ENCODE peak calls at places on chromosomes 4 and X, in six cellular contexts. One of them, this sample, is unnamed.

GRCh38 chr4:143381171-143382118 is 44.8 kb downstream of the GAB1 start:
- DNase-seq in dorsolateral prefrontal cortex: peak
- DNase-seq in brain microvascular endothelial cell: peak
- DNase-seq in ovary: peak
- DNase-seq in AG10803: peak
- DNase-seq in left ventricle myocardium inferior: peak
- DNase-seq in this sample: peak

GRCh38 chrX:102720237-102721168 is at the start of gene GPRASP3:
- DNase-seq in AG10803: peak
- DNase-seq in ovary: peak
- DNase-seq in dorsolateral prefrontal cortex: peak
- DNase-seq in brain microvascular endothelial cell: peak
- DNase-seq in left ventricle myocardium inferior: peak
- DNase-seq in this sample: peak

GRCh38 chrX:4182010-4182806 is 468.8 kb upstream of the PRKX start:
- DNase-seq in ovary: no peak
- DNase-seq in brain microvascular endothelial cell: no peak
- DNase-seq in left ventricle myocardium inferior: no peak
- DNase-seq in dorsolateral prefrontal cortex: no peak
- DNase-seq in AG10803: no peak
- DNase-seq in this sample: no peak

GRCh38 chr4:119099227-119099910 is 36.3 kb upstream of the MYOZ2 start:
- DNase-seq in ovary: no peak
- DNase-seq in AG10803: peak
- DNase-seq in dorsolateral prefrontal cortex: no peak
- DNase-seq in brain microvascular endothelial cell: no peak
- DNase-seq in left ventricle myocardium inferior: no peak
- DNase-seq in this sample: no peak

GRCh38 chrX:124268099-124268498 is 64.4 kb upstream of the TEX13D start:
- DNase-seq in AG10803: no peak
- DNase-seq in left ventricle myocardium inferior: no peak
- DNase-seq in ovary: no peak
- DNase-seq in brain microvascular endothelial cell: no peak
- DNase-seq in dorsolateral prefrontal cortex: no peak
- DNase-seq in this sample: no peak

GRCh38 chr4:6990661-6991060 is 52.5 kb upstream of the TADA2B start:
- DNase-seq in dorsolateral prefrontal cortex: no peak
- DNase-seq in left ventricle myocardium inferior: no peak
- DNase-seq in AG10803: no peak
- DNase-seq in brain microvascular endothelial cell: no peak
- DNase-seq in ovary: no peak
- DNase-seq in this sample: no peak

GRCh38 chr4:132015321-132015720 is 1133.8 kb upstream of the PCDH10 start:
- DNase-seq in left ventricle myocardium inferior: no peak
- DNase-seq in ovary: no peak
- DNase-seq in brain microvascular endothelial cell: no peak
- DNase-seq in dorsolateral prefrontal cortex: no peak
- DNase-seq in AG10803: no peak
- DNase-seq in this sample: no peak

GRCh38 chrX:122220644-122221373 is 963.3 kb upstream of the GRIA3 start:
- DNase-seq in brain microvascular endothelial cell: no peak
- DNase-seq in left ventricle myocardium inferior: no peak
- DNase-seq in ovary: no peak
- DNase-seq in dorsolateral prefrontal cortex: no peak
- DNase-seq in AG10803: no peak
- DNase-seq in this sample: no peak

GRCh38 chr4:109729563-109730293 is at the start of gene PLA2G12A:
- DNase-seq in dorsolateral prefrontal cortex: peak
- DNase-seq in ovary: peak
- DNase-seq in AG10803: peak
- DNase-seq in left ventricle myocardium inferior: peak
- DNase-seq in brain microvascular endothelial cell: peak
- DNase-seq in this sample: peak

GRCh38 chr4:69833251-69833650 is 26.7 kb downstream of the SULT1E1 start:
- DNase-seq in dorsolateral prefrontal cortex: no peak
- DNase-seq in ovary: no peak
- DNase-seq in left ventricle myocardium inferior: no peak
- DNase-seq in AG10803: no peak
- DNase-seq in brain microvascular endothelial cell: no peak
- DNase-seq in this sample: no peak

GRCh38 chr4:140691369-140691768 is 64.8 kb downstream of the TBC1D9 start:
- DNase-seq in AG10803: peak
- DNase-seq in ovary: no peak
- DNase-seq in brain microvascular endothelial cell: peak
- DNase-seq in dorsolateral prefrontal cortex: no peak
- DNase-seq in left ventricle myocardium inferior: no peak
- DNase-seq in this sample: no peak

GRCh38 chr4:63505714-63506460 is 903.4 kb downstream of the TECRL start:
- DNase-seq in dorsolateral prefrontal cortex: no peak
- DNase-seq in AG10803: no peak
- DNase-seq in left ventricle myocardium inferior: no peak
- DNase-seq in ovary: no peak
- DNase-seq in brain microvascular endothelial cell: no peak
- DNase-seq in this sample: no peak

GRCh38 chrX:6266041-6266440 is 37.4 kb upstream of the NLGN4X start:
- DNase-seq in AG10803: no peak
- DNase-seq in brain microvascular endothelial cell: no peak
- DNase-seq in left ventricle myocardium inferior: no peak
- DNase-seq in dorsolateral prefrontal cortex: no peak
- DNase-seq in ovary: no peak
- DNase-seq in this sample: no peak

GRCh38 chr4:184288451-184289178 is 70.9 kb upstream of the ENPP6 start:
- DNase-seq in left ventricle myocardium inferior: no peak
- DNase-seq in brain microvascular endothelial cell: no peak
- DNase-seq in AG10803: no peak
- DNase-seq in ovary: no peak
- DNase-seq in dorsolateral prefrontal cortex: no peak
- DNase-seq in this sample: no peak

GRCh38 chrX:24662344-24662743 is 15.2 kb upstream of the PCYT1B start:
- DNase-seq in dorsolateral prefrontal cortex: no peak
- DNase-seq in ovary: no peak
- DNase-seq in left ventricle myocardium inferior: no peak
- DNase-seq in AG10803: no peak
- DNase-seq in brain microvascular endothelial cell: no peak
- DNase-seq in this sample: no peak

GRCh38 chrX:71118985-71119535 is 664 bp downstream of the MED12 start:
- DNase-seq in left ventricle myocardium inferior: no peak
- DNase-seq in ovary: no peak
- DNase-seq in brain microvascular endothelial cell: no peak
- DNase-seq in dorsolateral prefrontal cortex: no peak
- DNase-seq in AG10803: no peak
- DNase-seq in this sample: no peak

GRCh38 chr4:1459664-1460511 is 53.6 kb upstream of the NKX1-1 start:
- DNase-seq in dorsolateral prefrontal cortex: peak
- DNase-seq in left ventricle myocardium inferior: no peak
- DNase-seq in brain microvascular endothelial cell: no peak
- DNase-seq in ovary: no peak
- DNase-seq in AG10803: no peak
- DNase-seq in this sample: peak

GRCh38 chrX:51336584-51336983 is 4.0 kb downstream of the NUDT10 start:
- DNase-seq in dorsolateral prefrontal cortex: no peak
- DNase-seq in left ventricle myocardium inferior: no peak
- DNase-seq in ovary: peak
- DNase-seq in brain microvascular endothelial cell: peak
- DNase-seq in AG10803: peak
- DNase-seq in this sample: no peak

GRCh38 chr4:174420317-174420716 is 102.0 kb downstream of the HPGD start:
- DNase-seq in ovary: no peak
- DNase-seq in AG10803: no peak
- DNase-seq in dorsolateral prefrontal cortex: no peak
- DNase-seq in brain microvascular endothelial cell: no peak
- DNase-seq in left ventricle myocardium inferior: no peak
- DNase-seq in this sample: no peak

GRCh38 chrX:22088326-22088725 is 56.2 kb downstream of the PHEX start:
- DNase-seq in brain microvascular endothelial cell: no peak
- DNase-seq in AG10803: no peak
- DNase-seq in left ventricle myocardium inferior: no peak
- DNase-seq in dorsolateral prefrontal cortex: no peak
- DNase-seq in ovary: no peak
- DNase-seq in this sample: no peak

GRCh38 chrX:11458175-11458574 is 165.0 kb downstream of the AMELX start:
- DNase-seq in brain microvascular endothelial cell: no peak
- DNase-seq in AG10803: peak
- DNase-seq in ovary: no peak
- DNase-seq in left ventricle myocardium inferior: no peak
- DNase-seq in dorsolateral prefrontal cortex: no peak
- DNase-seq in this sample: peak

GRCh38 chr4:140152760-140153418 is 1.1 kb downstream of the MAML3 start:
- DNase-seq in ovary: peak
- DNase-seq in dorsolateral prefrontal cortex: peak
- DNase-seq in left ventricle myocardium inferior: peak
- DNase-seq in AG10803: peak
- DNase-seq in brain microvascular endothelial cell: peak
- DNase-seq in this sample: peak

GRCh38 chr4:89509708-89510269 is 202.2 kb upstream of the GPRIN3 start:
- DNase-seq in ovary: no peak
- DNase-seq in left ventricle myocardium inferior: no peak
- DNase-seq in AG10803: peak
- DNase-seq in dorsolateral prefrontal cortex: no peak
- DNase-seq in brain microvascular endothelial cell: peak
- DNase-seq in this sample: no peak

GRCh38 chr4:123559955-123560669 is 163.5 kb downstream of the SPRY1 start:
- DNase-seq in AG10803: peak
- DNase-seq in ovary: no peak
- DNase-seq in left ventricle myocardium inferior: no peak
- DNase-seq in dorsolateral prefrontal cortex: no peak
- DNase-seq in brain microvascular endothelial cell: peak
- DNase-seq in this sample: no peak

GRCh38 chr4:87956501-87956900 is 19.0 kb upstream of the SPP1 start:
- DNase-seq in AG10803: no peak
- DNase-seq in dorsolateral prefrontal cortex: no peak
- DNase-seq in ovary: no peak
- DNase-seq in left ventricle myocardium inferior: no peak
- DNase-seq in brain microvascular endothelial cell: no peak
- DNase-seq in this sample: no peak

GRCh38 chrX:97685753-97686152 is 802.0 kb downstream of the RPA4 start:
- DNase-seq in brain microvascular endothelial cell: peak
- DNase-seq in dorsolateral prefrontal cortex: no peak
- DNase-seq in left ventricle myocardium inferior: no peak
- DNase-seq in ovary: no peak
- DNase-seq in AG10803: peak
- DNase-seq in this sample: no peak

GRCh38 chrX:2485460-2485753 is 15.4 kb downstream of the DHRSX start:
- DNase-seq in AG10803: peak
- DNase-seq in dorsolateral prefrontal cortex: no peak
- DNase-seq in brain microvascular endothelial cell: no peak
- DNase-seq in ovary: no peak
- DNase-seq in left ventricle myocardium inferior: no peak
- DNase-seq in this sample: no peak

GRCh38 chr4:145535202-145535601 is 53.5 kb downstream of the SMAD1 start:
- DNase-seq in left ventricle myocardium inferior: no peak
- DNase-seq in dorsolateral prefrontal cortex: no peak
- DNase-seq in ovary: no peak
- DNase-seq in AG10803: no peak
- DNase-seq in brain microvascular endothelial cell: no peak
- DNase-seq in this sample: no peak

GRCh38 chrX:63747331-63747730 is 37.7 kb downstream of the ARHGEF9 start:
- DNase-seq in AG10803: peak
- DNase-seq in ovary: no peak
- DNase-seq in left ventricle myocardium inferior: no peak
- DNase-seq in brain microvascular endothelial cell: peak
- DNase-seq in dorsolateral prefrontal cortex: no peak
- DNase-seq in this sample: no peak

GRCh38 chr4:113328514-113328913 is 279.1 kb downstream of the ANK2 start:
- DNase-seq in ovary: peak
- DNase-seq in AG10803: no peak
- DNase-seq in dorsolateral prefrontal cortex: no peak
- DNase-seq in left ventricle myocardium inferior: no peak
- DNase-seq in brain microvascular endothelial cell: no peak
- DNase-seq in this sample: no peak
- TF ChIP-seq CTCF in ovary: no peak
- TF ChIP-seq CTCF in AG10803: peak
- TF ChIP-seq CTCF in dorsolateral prefrontal cortex: no peak
- TF ChIP-seq CTCF in left ventricle myocardium inferior: peak
- TF ChIP-seq CTCF in brain microvascular endothelial cell: peak
- TF ChIP-seq CTCF in this sample: no peak

DNA sequence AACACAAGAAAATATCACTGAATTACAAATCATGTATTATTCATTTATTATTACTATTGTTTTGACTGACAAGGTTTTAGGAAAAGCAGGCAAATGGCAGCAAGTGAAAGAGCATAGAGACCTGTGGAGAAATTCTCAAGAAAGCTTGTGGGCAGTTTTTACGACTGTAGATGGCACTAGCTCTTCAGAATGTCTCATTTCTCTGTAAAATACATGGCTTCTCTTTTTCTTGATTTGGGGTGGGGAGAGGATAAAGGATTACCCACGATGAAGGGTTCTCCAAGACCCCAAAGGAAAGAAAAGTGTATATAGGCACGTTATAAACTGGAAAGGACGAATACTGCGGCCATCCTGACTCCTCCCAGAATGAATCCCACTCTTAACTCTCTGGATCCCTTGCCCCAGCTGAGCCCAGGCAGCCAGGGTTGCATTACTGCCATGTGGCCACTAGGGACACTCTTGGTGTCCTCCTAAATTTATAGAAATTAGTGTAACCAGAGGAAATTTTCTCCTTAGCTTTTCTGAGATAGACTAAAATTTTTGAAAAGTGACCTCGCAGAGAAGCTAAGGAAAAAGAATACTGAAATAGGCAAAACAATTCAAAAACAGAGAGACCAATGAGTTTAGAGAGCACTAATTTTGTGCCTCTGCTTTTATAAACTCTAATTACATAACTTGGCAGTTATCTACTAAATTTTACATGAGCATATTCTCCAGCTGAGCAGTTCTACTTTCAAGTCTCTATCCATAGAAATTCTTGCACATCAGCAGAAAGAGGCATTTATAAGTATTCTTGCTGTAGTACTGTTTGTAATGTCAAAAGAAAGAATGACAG is 37.7 kb upstream of the PCDH19 start:
- DNase-seq in left ventricle myocardium inferior: peak
- DNase-seq in AG10803: peak
- DNase-seq in brain microvascular endothelial cell: peak
- DNase-seq in ovary: peak
- DNase-seq in dorsolateral prefrontal cortex: no peak
- DNase-seq in this sample: no peak
- H3K4me3 ChIP-seq in left ventricle myocardium inferior: peak
- H3K4me3 ChIP-seq in AG10803: no peak
- H3K4me3 ChIP-seq in brain microvascular endothelial cell: no peak
- H3K4me3 ChIP-seq in ovary: no peak
- H3K4me3 ChIP-seq in dorsolateral prefrontal cortex: no peak
- H3K4me3 ChIP-seq in this sample: no peak

DNA sequence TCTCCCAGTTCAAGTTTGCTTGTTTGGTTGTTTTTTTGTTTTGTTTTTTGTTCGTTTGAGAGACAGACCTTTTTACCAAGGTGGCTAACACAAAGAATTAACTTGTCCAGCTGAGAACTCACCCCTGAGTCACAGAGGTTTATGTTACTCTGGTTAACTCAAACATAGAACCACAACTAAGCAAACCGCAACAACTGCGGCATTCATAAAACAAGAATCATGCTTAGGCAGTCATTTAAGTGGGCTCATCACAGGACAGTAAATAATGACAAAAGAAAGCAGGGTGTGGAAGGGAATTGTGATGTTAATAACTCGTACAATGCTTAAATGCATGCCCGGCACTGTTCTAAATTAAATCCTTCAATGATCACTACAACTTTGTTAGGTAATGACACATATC is 24.7 kb upstream of the IL13RA1 start:
- DNase-seq in brain microvascular endothelial cell: no peak
- DNase-seq in dorsolateral prefrontal cortex: no peak
- DNase-seq in left ventricle myocardium inferior: no peak
- DNase-seq in AG10803: no peak
- DNase-seq in ovary: no peak
- DNase-seq in this sample: no peak
- TF ChIP-seq CTCF in brain microvascular endothelial cell: no peak
- TF ChIP-seq CTCF in dorsolateral prefrontal cortex: no peak
- TF ChIP-seq CTCF in left ventricle myocardium inferior: no peak
- TF ChIP-seq CTCF in AG10803: no peak
- TF ChIP-seq CTCF in ovary: no peak
- TF ChIP-seq CTCF in this sample: no peak

GRCh38 chrX:69165116-69165651 is at the start of gene PJA1:
- DNase-seq in AG10803: peak
- DNase-seq in ovary: peak
- DNase-seq in dorsolateral prefrontal cortex: peak
- DNase-seq in left ventricle myocardium inferior: peak
- DNase-seq in brain microvascular endothelial cell: peak
- DNase-seq in this sample: peak
- H3K4me3 ChIP-seq in AG10803: peak
- H3K4me3 ChIP-seq in ovary: peak
- H3K4me3 ChIP-seq in dorsolateral prefrontal cortex: peak
- H3K4me3 ChIP-seq in left ventricle myocardium inferior: peak
- H3K4me3 ChIP-seq in brain microvascular endothelial cell: peak
- H3K4me3 ChIP-seq in this sample: peak